ENCODE peak calls at places on chromosomes 11 and 22, in nine cellular contexts. I is NCI-H460; H is stimulated activated CD8-positive, alpha-beta memory T cell treated with anti-CD3 and anti-CD28 coated beads, Interleukin-12 subunit alpha, Interleukin-12 subunit beta, amount 100 ng/mL, for 4 hours; Y is WTC11; V is Kasumi-1; J is hypothalamus; A is activated CD4-positive, alpha-beta T cell treated with anti-CD3 and anti-CD28 coated beads, Interleukin-2, amount 50 U/mL, for 1 hour; B is AG10803; Z is GM10248. P is an unnamed sample.

GRCh38 chr22:27585141-27585540 is 216.4 kb downstream of the MN1 start:
- DNase-seq in J (no peak), A (no peak), V (no peak), Y (no peak), I (no peak), B (no peak), Z (no peak), H (no peak), P (no peak)

GRCh38 chr11:124676386-124676785 is 2.7 kb downstream of the SPA17 start:
- DNase-seq in I (no peak), B (peak), H (no peak), Y (no peak), J (no peak), A (no peak), V (no peak), Z (no peak), P (no peak)

GRCh38 chr11:2549491-2549875 is 104.7 kb downstream of the KCNQ1 start:
- DNase-seq in I (no peak), Y (no peak), H (no peak), B (no peak), Z (no peak), V (no peak), A (no peak), J (no peak), P (no peak)

GRCh38 chr11:37504066-37504611 is 906.1 kb upstream of the RAG2 start:
- DNase-seq in B (peak), A (no peak), Z (peak), Y (no peak), H (no peak), I (no peak), V (peak), J (no peak), P (no peak)

GRCh38 chr11:113574586-113574985 is 99.4 kb upstream of the DRD2 start:
- DNase-seq in B (peak), V (no peak), J (no peak), I (no peak), Z (no peak), H (no peak), A (no peak), Y (no peak), P (no peak)

GRCh38 chr22:17917490-17917983 is 106.8 kb downstream of the MICAL3 start:
- DNase-seq in H (no peak), I (no peak), V (no peak), B (no peak), Y (no peak), J (no peak), Z (peak), A (no peak), P (no peak)

GRCh38 chr11:72962084-72962483 is 147.9 kb downstream of the ATG16L2 start:
- DNase-seq in J (no peak), Z (no peak), Y (no peak), H (no peak), B (peak), I (peak), A (no peak), V (no peak), P (no peak)

GRCh38 chr11:22477312-22477711 is 139.1 kb downstream of the SLC17A6 start:
- DNase-seq in Z (no peak), H (no peak), B (no peak), Y (no peak), I (no peak), A (no peak), J (no peak), V (no peak), P (no peak)

GRCh38 chr11:34151916-34152845 is 46.8 kb downstream of the NAT10 start:
- DNase-seq in A (no peak), B (no peak), J (no peak), H (no peak), I (no peak), V (no peak), Z (no peak), Y (no peak), P (no peak)

GRCh38 chr11:30326911-30327310 is 4.0 kb downstream of the ARL14EP start:
- DNase-seq in J (no peak), Y (no peak), A (no peak), B (no peak), H (no peak), I (no peak), V (no peak), Z (no peak), P (no peak)

GRCh38 chr22:19990188-19990587 is 26.4 kb downstream of the ARVCF start:
- DNase-seq in H (no peak), B (no peak), Z (no peak), A (no peak), J (no peak), V (no peak), I (no peak), Y (no peak), P (no peak)

GRCh38 chr22:40707154-40707553 is 27.9 kb downstream of the MCHR1 start:
- DNase-seq in Y (no peak), A (no peak), H (no peak), Z (no peak), I (no peak), V (no peak), B (no peak), J (no peak), P (no peak)

GRCh38 chr11:93738647-93739081 is 2.6 kb downstream of the TAF1D start:
- DNase-seq in B (no peak), V (no peak), Y (no peak), Z (no peak), J (no peak), I (no peak), H (no peak), A (no peak), P (no peak)

GRCh38 chr22:27913162-27913741 is 5.8 kb downstream of the PITPNB start:
- DNase-seq in A (no peak), J (no peak), Z (peak), H (no peak), B (no peak), Y (no peak), V (no peak), I (no peak), P (no peak)

GRCh38 chr22:40196628-40197027 is 18.9 kb downstream of the TNRC6B start:
- DNase-seq in A (no peak), V (no peak), Y (no peak), B (peak), I (no peak), H (no peak), J (no peak), Z (peak), P (no peak)

GRCh38 chr22:22848364-22848866 is 39.2 kb upstream of the IGLL5 start:
- DNase-seq in Z (peak), Y (peak), I (peak), H (peak), B (peak), V (no peak), J (no peak), A (peak), P (peak)

GRCh38 chr22:19799322-19800190 is 39.0 kb downstream of the TBX1 start:
- DNase-seq in Z (no peak), H (no peak), V (no peak), J (no peak), I (no peak), A (no peak), Y (no peak), B (peak), P (no peak)

GRCh38 chr22:25174888-25175411 is 24.7 kb upstream of the CRYBB3 start:
- DNase-seq in B (no peak), J (no peak), I (no peak), H (no peak), V (no peak), Z (no peak), A (no peak), Y (no peak), P (no peak)

GRCh38 chr11:119791701-119792151 is 62.7 kb upstream of the NECTIN1 start:
- DNase-seq in B (peak), Y (no peak), J (no peak), Z (no peak), V (no peak), A (no peak), H (no peak), I (no peak), P (no peak)

GRCh38 chr11:18324381-18324780 is 2.0 kb downstream of the GTF2H1 start:
- DNase-seq in V (peak), A (no peak), B (no peak), H (no peak), I (no peak), Y (no peak), Z (no peak), J (no peak), P (no peak)

GRCh38 chr11:1102221-1102971 is 27.7 kb downstream of the MUC2 start:
- DNase-seq in Y (no peak), A (no peak), B (no peak), Z (no peak), V (no peak), H (no peak), J (no peak), I (no peak), P (no peak)

GRCh38 chr11:72683782-72684200 is 9.6 kb upstream of the PDE2A start:
- DNase-seq in V (peak), H (peak), B (peak), A (peak), J (peak), Z (peak), Y (peak), I (peak), P (peak)

GRCh38 chr11:69429716-69430491 is 51.6 kb upstream of the LINC01488 start:
- DNase-seq in A (no peak), B (no peak), Y (no peak), Z (no peak), J (no peak), H (no peak), I (no peak), V (no peak), P (no peak)

GRCh38 chr11:3824714-3825472 is 15.9 kb downstream of the RHOG start:
- DNase-seq in B (no peak), H (peak), Z (peak), I (peak), A (peak), Y (peak), V (peak), J (no peak), P (peak)

GRCh38 chr11:120128392-120129172 is 9.3 kb downstream of the TRIM29 start:
- DNase-seq in Y (no peak), Z (no peak), B (peak), I (no peak), A (no peak), J (no peak), H (no peak), V (no peak), P (no peak)

GRCh38 chr22:29226246-29226981 is 20.7 kb downstream of the EMID1 start:
- DNase-seq in B (no peak), Y (no peak), Z (no peak), V (no peak), J (no peak), I (no peak), H (no peak), A (no peak), P (no peak)

P was measured in H9.